ENCODE peak calls at places on chromosomes 6 and 20, in seven cellular contexts. O, T, Q, J, V, R and C are unnamed samples.

GRCh38 chr20:34536798-34537394 is 20.7 kb downstream of the DYNLRB1 start:
- DNase-seq in O (no peak), T (no peak), Q (no peak), J (peak; percentile 44), V (peak; percentile 68), R (peak; percentile 39), C (peak; percentile 37)

GRCh38 chr6:161407581-161407980 is 133.7 kb upstream of the AGPAT4 start:
- DNase-seq in O (no peak), T (no peak), Q (peak; percentile 66), J (no peak), V (no peak), R (no peak), C (no peak)

GRCh38 chr20:2798814-2799213 is 1.6 kb downstream of the CPXM1 start:
- DNase-seq in O (no peak), T (peak; percentile 39), Q (peak; percentile 10), J (no peak), V (no peak), R (no peak), C (no peak)

GRCh38 chr6:81822584-81822983 is 70.1 kb upstream of the TENT5A start:
- DNase-seq in O (no peak), T (no peak), Q (no peak), J (no peak), V (no peak), R (no peak), C (no peak)

GRCh38 chr6:147287869-147288271 is 83.7 kb downstream of the STXBP5 start:
- DNase-seq in O (no peak), T (peak; percentile 45), Q (peak; percentile 69), J (no peak), V (no peak), R (no peak), C (no peak)

GRCh38 chr6:18212231-18212630 is 52.1 kb downstream of the DEK start:
- DNase-seq in O (no peak), T (no peak), Q (no peak), J (no peak), V (no peak), R (no peak), C (no peak)

GRCh38 chr20:59560588-59561227 is 43.6 kb upstream of the PHACTR3 start:
- DNase-seq in O (no peak), T (no peak), Q (peak; percentile 11), J (no peak), V (no peak), R (no peak), C (no peak)

GRCh38 chr6:5302995-5303622 is 41.8 kb downstream of the FARS2 start:
- DNase-seq in O (peak; percentile 35), T (no peak), Q (peak; percentile 5), J (peak; percentile 28), V (no peak), R (peak; percentile 53), C (no peak)

GRCh38 chr20:16708590-16708989 is 21.2 kb upstream of the SNRPB2 start:
- DNase-seq in O (no peak), T (no peak), Q (no peak), J (no peak), V (no peak), R (no peak), C (no peak)

GRCh38 chr6:135941275-135941674 is 89.8 kb downstream of the PDE7B start:
- DNase-seq in O (no peak), T (no peak), Q (peak; percentile 66), J (no peak), V (no peak), R (no peak), C (no peak)

GRCh38 chr20:61057313-61058171 is 194.5 kb upstream of the CDH4 start:
- DNase-seq in O (no peak), T (no peak), Q (no peak), J (no peak), V (peak; percentile 50), R (no peak), C (no peak)

GRCh38 chr6:83258517-83258916 is 65.4 kb downstream of the RWDD2A start:
- DNase-seq in O (no peak), T (no peak), Q (no peak), J (no peak), V (no peak), R (no peak), C (no peak)

GRCh38 chr6:156960525-156960924 is 183.3 kb downstream of the ARID1B start:
- DNase-seq in O (no peak), T (no peak), Q (no peak), J (no peak), V (no peak), R (no peak), C (no peak)

GRCh38 chr6:135162678-135163439 is 18.2 kb upstream of the MYB start:
- DNase-seq in O (peak; percentile 78), T (peak; percentile 35), Q (no peak), J (peak; percentile 21), V (no peak), R (no peak), C (no peak)

GRCh38 chr20:38932457-38933120 is 6.4 kb downstream of the FAM83D start:
- DNase-seq in O (no peak), T (peak; percentile 43), Q (peak; percentile 70), J (no peak), V (no peak), R (no peak), C (no peak)

GRCh38 chr20:34553366-34553867 is 5.1 kb upstream of the MAP1LC3A start:
- DNase-seq in O (no peak), T (no peak), Q (no peak), J (no peak), V (no peak), R (no peak), C (no peak)

GRCh38 chr20:53582574-53583351 is 10.9 kb downstream of the ZNF217 start:
- DNase-seq in O (no peak), T (peak; percentile 97), Q (peak; percentile 95), J (no peak), V (peak; percentile 79), R (peak; percentile 45), C (no peak)

GRCh38 chr6:103895136-103895535 is 964.6 kb downstream of the HACE1 start:
- DNase-seq in O (no peak), T (no peak), Q (no peak), J (no peak), V (no peak), R (no peak), C (no peak)

GRCh38 chr20:19888269-19888669 is 128.9 kb upstream of the NAA20 start:
- DNase-seq in O (no peak), T (no peak), Q (no peak), J (no peak), V (peak; percentile 66), R (peak; percentile 19), C (peak; percentile 33)

GRCh38 chr6:82113231-82113630 is 134.3 kb downstream of the IBTK start:
- DNase-seq in O (no peak), T (no peak), Q (no peak), J (no peak), V (no peak), R (no peak), C (no peak)

GRCh38 chr6:142811923-142812322 is 133.1 kb downstream of the HIVEP2 start:
- DNase-seq in O (no peak), T (no peak), Q (no peak), J (no peak), V (no peak), R (no peak), C (no peak)

GRCh38 chr6:90466191-90466940 is 120.5 kb downstream of the MAP3K7 start:
- DNase-seq in O (no peak), T (no peak), Q (peak; percentile 16), J (no peak), V (no peak), R (no peak), C (no peak)

GRCh38 chr6:17167327-17167979 is 65.6 kb downstream of the STMND1 start:
- DNase-seq in O (peak; percentile 54), T (no peak), Q (peak; percentile 15), J (peak; percentile 28), V (no peak), R (peak; percentile 81), C (no peak)

GRCh38 chr6:165404703-165405102 is 95.3 kb upstream of the C6orf118 start:
- DNase-seq in O (no peak), T (no peak), Q (peak; percentile 5), J (no peak), V (no peak), R (no peak), C (no peak)

GRCh38 chr6:121592955-121593665 is 157.7 kb downstream of the GJA1 start:
- DNase-seq in O (no peak), T (no peak), Q (peak; percentile 11), J (no peak), V (no peak), R (no peak), C (no peak)

GRCh38 chr6:16804007-16804303 is 42.7 kb upstream of the ATXN1 start:
- DNase-seq in O (no peak), T (no peak), Q (no peak), J (no peak), V (no peak), R (no peak), C (no peak)

GRCh38 chr6:33817520-33817919 is 13.7 kb upstream of the MLN start:
- DNase-seq in O (no peak), T (no peak), Q (no peak), J (no peak), V (no peak), R (no peak), C (no peak)
- H3K4me1 ChIP-seq in O (peaks cover 8% of the 10 kb centered on the region), T (no peaks in the 10 kb centered on the region), Q (no peaks in the 10 kb centered on the region), J (no peaks in the 10 kb centered on the region), V (no peaks in the 10 kb centered on the region), R (no peaks in the 10 kb centered on the region), C (no peaks in the 10 kb centered on the region)

DNA sequence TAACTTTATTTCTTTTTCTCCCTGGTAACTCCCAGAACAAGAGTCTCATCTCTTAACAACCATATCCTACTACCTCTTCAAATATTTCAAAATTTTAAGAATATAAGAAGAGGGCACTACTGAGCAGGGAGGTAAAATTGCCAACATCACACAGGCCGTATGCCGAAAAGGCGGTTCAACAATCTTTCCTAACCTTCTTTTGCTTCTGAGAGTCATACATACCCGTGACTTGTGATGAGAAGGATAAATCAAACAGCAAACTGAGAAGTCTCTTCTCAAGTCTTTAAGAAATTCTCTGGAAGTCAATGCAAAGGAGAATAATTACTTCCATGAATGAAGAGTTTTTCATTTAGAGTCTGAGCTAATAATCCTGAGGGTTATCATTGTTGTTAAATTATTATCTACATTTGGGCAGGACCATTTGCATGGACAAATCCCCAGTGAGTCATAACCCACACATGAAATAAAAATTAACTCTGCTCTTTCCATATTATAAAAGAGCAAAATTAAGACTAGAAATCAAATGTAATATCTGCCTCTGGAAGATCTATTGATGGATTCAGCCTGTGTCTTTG is 22.4 kb upstream of the ILRUN start:
- DNase-seq in O (no peak), T (no peak), Q (no peak), J (no peak), V (no peak), R (no peak), C (no peak)
- H3K4me3 ChIP-seq in O (no peak overlapping the region), T (no peak overlapping the region), Q (no peak overlapping the region), J (no peak overlapping the region), V (no peak overlapping the region), R (no peak overlapping the region), C (no peak overlapping the region)

GRCh38 chr20:17752452-17752851 is 52.7 kb downstream of the BANF2 start:
- DNase-seq in O (peak; percentile 64), T (no peak), Q (no peak), J (no peak), V (no peak), R (no peak), C (no peak)
- H3K4me1 ChIP-seq in O (peaks cover 4% of the 10 kb centered on the region), T (peaks cover 4% of the 10 kb centered on the region), Q (peaks cover 8% of the 10 kb centered on the region), J (no peaks in the 10 kb centered on the region), V (no peaks in the 10 kb centered on the region), R (no peaks in the 10 kb centered on the region), C (no peaks in the 10 kb centered on the region)

DNA sequence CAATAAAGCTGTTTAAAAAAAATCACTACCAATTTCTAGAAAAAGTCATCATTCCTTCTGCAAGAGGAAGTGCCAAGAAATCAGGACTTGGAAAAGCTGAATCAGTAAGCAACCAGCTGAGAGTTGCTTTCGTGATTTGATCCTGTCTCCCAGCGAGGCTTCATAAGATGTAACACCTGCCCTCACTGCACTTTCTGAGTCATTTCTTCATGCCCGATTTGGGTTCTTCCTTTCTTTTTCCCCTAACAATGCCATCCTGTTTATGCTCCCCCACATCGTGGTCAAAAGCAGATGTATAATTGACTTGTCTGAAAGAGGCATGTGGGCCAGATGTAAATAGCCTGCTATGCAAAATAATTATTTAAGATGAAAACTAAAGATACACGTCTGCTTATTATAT is 52.1 kb downstream of the RIPOR2 start:
- DNase-seq in O (no peak), T (no peak), Q (peak; percentile 93), J (no peak), V (no peak), R (no peak), C (no peak)
- H3K4me3 ChIP-seq in O (no peak overlapping the region), T (no peak overlapping the region), Q (no peak overlapping the region), J (no peak overlapping the region), V (no peak overlapping the region), R (no peak overlapping the region), C (no peak overlapping the region)